ENCODE peak calls at places on chromosomes 7 and 10, in six cellular contexts. K is tibial artery, I is neuronal stem cell, E is HepG2, C is OCI-LY7, Y is fibroblast of lung. P is an unnamed sample.
A peak's percentile ranks its signal among the peaks of the same experiment; 100 is the strongest.

GRCh38 chr10:51711519-51711891 is 12.1 kb upstream of the CSTF2T start:
- DNase-seq in K (no peak), I (no peak), E (no peak), C (no peak), Y (no peak), P (no peak)

GRCh38 chr10:124092270-124093075 is 925 bp downstream of the CHST15 start:
- DNase-seq in K (peak; percentile 47), I (peak; percentile 57), E (no peak), C (peak; percentile 81), Y (peak; percentile 50), P (peak; percentile 19)

GRCh38 chr7:143900230-143900766 is 1.7 kb downstream of the TCAF1 start:
- DNase-seq in K (no peak), I (no peak), E (peak; percentile 95), C (no peak), Y (peak; percentile 54), P (peak; percentile 47)

GRCh38 chr10:804191-804781 is 114.8 kb upstream of the DIP2C start:
- DNase-seq in K (no peak), I (no peak), E (no peak), C (no peak), Y (no peak), P (no peak)

GRCh38 chr7:74612015-74612829 is 45.3 kb upstream of the GTF2I start:
- DNase-seq in K (no peak), I (no peak), E (peak; percentile 74), C (no peak), Y (peak; percentile 59), P (peak; percentile 33)

GRCh38 chr10:7915923-7916322 is 97.6 kb downstream of the TAF3 start:
- DNase-seq in K (no peak), I (no peak), E (no peak), C (no peak), Y (peak; percentile 81), P (peak; percentile 16)

GRCh38 chr10:1006573-1006972 is 18.3 kb downstream of the GTPBP4 start:
- DNase-seq in K (no peak), I (no peak), E (no peak), C (no peak), Y (no peak), P (no peak)

GRCh38 chr7:28853150-28853549 is 105.0 kb downstream of the TRIL start:
- DNase-seq in K (no peak), I (no peak), E (no peak), C (no peak), Y (peak; percentile 19), P (no peak)

GRCh38 chr10:35808344-35808743 is 166.2 kb upstream of the FZD8 start:
- DNase-seq in K (no peak), I (no peak), E (no peak), C (no peak), Y (no peak), P (no peak)

GRCh38 chr7:158957921-158958471 is 101.6 kb downstream of the DYNC2I1 start:
- DNase-seq in K (no peak), I (no peak), E (no peak), C (no peak), Y (no peak), P (no peak)

GRCh38 chr10:49324711-49325110 is 25.7 kb downstream of the C10orf71 start:
- DNase-seq in K (no peak), I (no peak), E (no peak), C (no peak), Y (no peak), P (no peak)

DNA sequence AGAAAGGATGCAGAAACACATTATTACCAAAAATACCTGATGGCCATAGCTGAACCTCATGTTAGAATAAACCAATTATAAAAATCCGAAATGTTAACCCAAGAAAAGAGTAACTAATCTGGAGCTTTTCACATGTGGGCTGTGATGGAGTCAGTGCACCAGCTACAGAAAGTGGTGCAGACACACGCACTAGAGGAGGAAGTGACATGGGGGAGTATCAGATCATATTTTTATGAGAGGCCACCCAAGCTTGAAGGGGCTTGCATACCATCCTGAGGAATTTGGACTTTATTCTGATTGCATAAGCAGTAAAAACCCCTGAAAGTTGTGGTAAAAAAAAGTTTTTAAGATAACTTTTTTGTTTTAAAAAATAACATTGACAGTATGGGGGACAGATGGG is 1148.5 kb upstream of the CELF2 start:
- DNase-seq in K (no peak), I (no peak), E (no peak), C (no peak), Y (no peak), P (no peak)
- H3K36me3 ChIP-seq in K (no peaks in the 10 kb centered on the region), I (no peaks in the 10 kb centered on the region), E (no peaks in the 10 kb centered on the region), C (no peaks in the 10 kb centered on the region), Y (no peaks in the 10 kb centered on the region), P (no peaks in the 10 kb centered on the region)

DNA sequence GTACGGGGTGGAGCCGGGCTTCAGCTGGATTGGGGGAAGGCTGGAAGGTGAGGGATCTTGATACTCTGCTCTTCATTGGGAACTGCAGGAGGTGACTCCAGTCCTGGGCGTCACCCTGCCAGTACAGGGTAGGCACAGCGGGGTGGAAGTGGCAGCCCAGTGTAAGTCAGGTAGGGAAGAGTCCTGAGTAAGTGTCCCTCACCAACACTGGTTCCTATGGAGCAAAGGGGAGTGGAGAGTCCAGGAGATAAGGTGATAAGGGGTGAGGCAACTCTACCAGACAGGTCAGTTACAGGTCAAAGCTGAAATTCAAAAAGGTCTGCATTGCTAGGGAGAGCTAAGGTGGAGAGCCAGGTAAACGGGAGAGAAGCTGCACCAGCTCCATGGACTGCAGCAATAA is 145.6 kb upstream of the NFE2L3 start:
- DNase-seq in K (no peak), I (no peak), E (no peak), C (no peak), Y (no peak), P (no peak)
- H3K27ac ChIP-seq in K (no peak overlapping the region), I (no peak overlapping the region), E (no peak overlapping the region), C (no peak overlapping the region), Y (no peak overlapping the region), P (no peak overlapping the region)

GRCh38 chr7:2522780-2523433 is 3.3 kb downstream of the LFNG start:
- DNase-seq in K (no peak), I (peak; percentile 68), E (peak; percentile 71), C (no peak), Y (peak; percentile 89), P (peak; percentile 71)
- H3K4me3 ChIP-seq in K (peak overlapping the region; percentile 2), I (peak overlapping the region; percentile 96), E (peak overlapping the region; percentile 39), C (no peak overlapping the region), Y (no peak overlapping the region), P (peak overlapping the region; percentile 65)

GRCh38 chr10:69406302-69406811 is 10.4 kb downstream of the TACR2 start:
- DNase-seq in K (peak; percentile 48), I (no peak), E (no peak), C (no peak), Y (no peak), P (no peak)

GRCh38 chr10:69406816-69407580 is 9.7 kb downstream of the TACR2 start:
- DNase-seq in K (no peak), I (no peak), E (no peak), C (no peak), Y (no peak), P (no peak)

GRCh38 chr10:69408318-69409175 is 8.2 kb downstream of the TACR2 start:
- DNase-seq in K (peak; percentile 92), I (peak; percentile 88), E (peak; percentile 80), C (peak; percentile 92), Y (peak; percentile 88), P (peak; percentile 87)

GRCh38 chr10:69409176-69409495 is 7.6 kb downstream of the TACR2 start:
- DNase-seq in K (no peak), I (no peak), E (no peak), C (no peak), Y (no peak), P (no peak)

GRCh38 chr10:69407621-69408301 is 9.0 kb downstream of the TACR2 start:
- DNase-seq in K (no peak), I (no peak), E (no peak), C (peak; percentile 61), Y (no peak), P (no peak)
- H3K36me3 ChIP-seq in K (peaks cover 21% of the 10 kb centered on the region), I (no peaks in the 10 kb centered on the region), E (no peaks in the 10 kb centered on the region), C (no peaks in the 10 kb centered on the region), Y (peaks cover 2% of the 10 kb centered on the region), P (peaks cover 3% of the 10 kb centered on the region)

GRCh38 chr10:61896854-61897661 is 4.4 kb upstream of the ARID5B start:
- DNase-seq in K (peak; percentile 52), I (peak; percentile 78), E (peak; percentile 74), C (peak; percentile 95), Y (peak; percentile 66), P (peak; percentile 52)

GRCh38 chr10:61897671-61898434 is 3.6 kb upstream of the ARID5B start:
- DNase-seq in K (peak; percentile 51), I (no peak), E (no peak), C (peak; percentile 73), Y (peak; percentile 73), P (peak; percentile 53)

GRCh38 chr10:61894150-61894549 is 7.3 kb upstream of the ARID5B start:
- DNase-seq in K (no peak), I (no peak), E (no peak), C (no peak), Y (peak; percentile 46), P (no peak)

GRCh38 chr10:61898435-61898778 is 3.1 kb upstream of the ARID5B start:
- DNase-seq in K (no peak), I (no peak), E (no peak), C (peak; percentile 85), Y (no peak), P (no peak)

GRCh38 chr10:61895898-61896605 is 5.4 kb upstream of the ARID5B start:
- DNase-seq in K (no peak), I (no peak), E (no peak), C (no peak), Y (no peak), P (no peak)
- H3K27ac ChIP-seq in K (no peak overlapping the region), I (no peak overlapping the region), E (no peak overlapping the region), C (no peak overlapping the region), Y (no peak overlapping the region), P (no peak overlapping the region)

GRCh38 chr7:82128546-82128945 is 315.0 kb downstream of the CACNA2D1 start:
- DNase-seq in K (no peak), I (no peak), E (no peak), C (no peak), Y (no peak), P (no peak)

GRCh38 chr7:82122290-82122689 is 321.3 kb downstream of the CACNA2D1 start:
- DNase-seq in K (no peak), I (no peak), E (no peak), C (no peak), Y (no peak), P (no peak)

DNA sequence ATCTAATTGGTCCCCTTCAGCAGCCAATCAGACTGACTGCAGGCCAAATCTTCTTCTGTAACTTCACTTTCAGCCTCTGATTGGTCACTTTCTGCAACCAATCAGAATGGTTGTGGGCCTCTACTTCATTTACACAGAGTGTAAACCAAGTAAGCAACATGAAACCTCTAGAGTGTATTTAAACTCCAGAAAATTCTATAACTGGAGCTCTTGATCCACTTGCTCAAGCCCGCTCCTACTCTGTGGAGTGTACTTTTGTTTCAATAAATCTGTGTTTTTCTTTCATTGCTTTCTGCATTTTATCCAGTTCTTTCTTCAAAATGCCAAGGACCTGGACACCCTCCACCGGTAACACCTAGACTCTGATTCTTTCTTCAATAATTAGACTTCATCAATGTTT is 319.1 kb downstream of the CACNA2D1 start:
- DNase-seq in K (no peak), I (no peak), E (no peak), C (no peak), Y (no peak), P (no peak)
- H3K4me3 ChIP-seq in K (no peak overlapping the region), I (no peak overlapping the region), E (no peak overlapping the region), C (no peak overlapping the region), Y (no peak overlapping the region), P (no peak overlapping the region)

GRCh38 chr7:107201795-107202450 is 33.1 kb downstream of the HBP1 start:
- DNase-seq in K (no peak), I (peak; percentile 8), E (peak; percentile 27), C (peak; percentile 61), Y (peak; percentile 11), P (peak; percentile 37)
- H3K36me3 ChIP-seq in K (peaks cover 92% of the 10 kb centered on the region), I (peaks cover 8% of the 10 kb centered on the region), E (peaks cover 2% of the 10 kb centered on the region), C (peaks cover 45% of the 10 kb centered on the region), Y (peaks cover 2% of the 10 kb centered on the region), P (peaks cover 42% of the 10 kb centered on the region)